ENCODE peak calls at places on chromosomes 13 and 19, in five cellular contexts. F, Z, S, Y and N are unnamed samples.

GRCh38 chr19:40006273-40006691 is 9.4 kb downstream of the ZNF546 start:
- DNase-seq in Y (no peak), F (peak; percentile 92), Z (no peak), S (no peak), N (no peak)

GRCh38 chr13:67230774-67231480 is 791 bp upstream of the PCDH9 start:
- DNase-seq in Z (peak; percentile 36), S (peak; percentile 27), Y (peak; percentile 84), F (peak; percentile 65), N (peak; percentile 95)

GRCh38 chr13:50365300-50365682 is 350.0 kb downstream of the KCNRG start:
- DNase-seq in F (no peak), Y (no peak), Z (no peak), S (peak; percentile 39), N (peak; percentile 55)

GRCh38 chr19:45444318-45445041 is 20.8 kb upstream of the ERCC1 start:
- DNase-seq in Y (peak; percentile 66), S (peak; percentile 85), Z (peak; percentile 66), F (peak; percentile 84), N (peak; percentile 80)

GRCh38 chr19:31350693-31351211 is 1.5 kb upstream of the TSHZ3 start:
- DNase-seq in F (peak; percentile 50), Y (peak; percentile 3), S (no peak), Z (no peak), N (no peak)

GRCh38 chr13:37645181-37645580 is 46.6 kb upstream of the POSTN start:
- DNase-seq in F (no peak), S (no peak), Y (no peak), Z (no peak), N (no peak)

GRCh38 chr19:32061304-32061703 is 284.1 kb upstream of the ZNF507 start:
- DNase-seq in Z (no peak), Y (no peak), F (no peak), S (no peak), N (no peak)

GRCh38 chr13:113668491-113668971 is 1.5 kb downstream of the GRK1 start:
- DNase-seq in F (no peak), Y (no peak), S (no peak), Z (no peak), N (no peak)

GRCh38 chr13:60326273-60326672 is 70.7 kb upstream of the TDRD3 start:
- DNase-seq in Y (no peak), F (no peak), Z (no peak), S (no peak), N (peak; percentile 41)

GRCh38 chr19:5103061-5103701 is 134.3 kb downstream of the KDM4B start:
- DNase-seq in Z (no peak), Y (no peak), S (no peak), F (no peak), N (no peak)

GRCh38 chr19:39475748-39476147 is 4.9 kb upstream of the TIMM50 start:
- DNase-seq in Z (no peak), Y (no peak), S (no peak), F (no peak), N (no peak)

GRCh38 chr19:43555185-43555770 is 20.0 kb downstream of the XRCC1 start:
- DNase-seq in Z (peak; percentile 40), Y (peak; percentile 63), S (peak; percentile 80), F (peak; percentile 63), N (peak; percentile 78)

GRCh38 chr13:53499551-53499950 is 470.9 kb downstream of the OLFM4 start:
- DNase-seq in Y (peak; percentile 89), S (no peak), F (no peak), Z (no peak), N (peak; percentile 95)

GRCh38 chr19:56837892-56838679 is 2.4 kb downstream of the PEG3 start:
- DNase-seq in Y (no peak), S (no peak), F (no peak), Z (peak; percentile 73), N (peak; percentile 92)

GRCh38 chr13:48304132-48304876 is 753 bp downstream of the RB1 start:
- DNase-seq in F (peak; percentile 64), Y (peak; percentile 37), S (peak; percentile 58), Z (no peak), N (peak; percentile 36)

GRCh38 chr19:50702158-50702869 is 17.3 kb downstream of the SHANK1 start:
- DNase-seq in S (no peak), F (no peak), Y (no peak), Z (no peak), N (no peak)

GRCh38 chr19:12825259-12826131 is 8.9 kb downstream of the RTBDN start:
- DNase-seq in S (no peak), F (peak; percentile 29), Y (peak; percentile 76), Z (no peak), N (peak; percentile 52)

GRCh38 chr13:26344980-26345379 is 91.1 kb downstream of the CDK8 start:
- DNase-seq in F (peak; percentile 47), Z (no peak), S (no peak), Y (no peak), N (no peak)

GRCh38 chr13:99311137-99311536 is 3.9 kb upstream of the GPR183 start:
- DNase-seq in F (peak; percentile 39), Y (no peak), Z (no peak), S (no peak), N (no peak)